ENCODE peak calls at places on chromosomes 4 and X, in six cellular contexts. H is GM06990; O is naive thymus-derived CD8-positive, alpha-beta T cell; Z is activated naive CD8-positive, alpha-beta T cell treated with anti-CD3 and anti-CD28 coated beads, Interleukin-2, amount 50 U/mL, for 24 hours; R is kidney tubule cell; T is A549. P is an unnamed sample.

GRCh38 chr4:89797117-89797516 is 39.8 kb downstream of the SNCA start:
- DNase-seq in H (no peak), O (no peak), Z (no peak), R (peak), T (no peak), P (no peak)

GRCh38 chrX:37646254-37646653 is 39.3 kb upstream of the XK start:
- DNase-seq in H (no peak), O (no peak), Z (no peak), R (no peak), T (no peak), P (no peak)

GRCh38 chr4:114864060-114864459 is 249.4 kb downstream of the NDST4 start:
- DNase-seq in H (no peak), O (no peak), Z (no peak), R (no peak), T (no peak), P (no peak)

GRCh38 chr4:138188406-138189084 is 53.6 kb downstream of the SLC7A11 start:
- DNase-seq in H (no peak), O (no peak), Z (no peak), R (no peak), T (no peak), P (no peak)

GRCh38 chrX:120310861-120311631 is at the start of gene TMEM255A:
- DNase-seq in H (no peak), O (no peak), Z (no peak), R (peak), T (no peak), P (peak)

GRCh38 chr4:38365748-38366310 is 298.2 kb upstream of the KLF3 start:
- DNase-seq in H (no peak), O (no peak), Z (no peak), R (no peak), T (no peak), P (no peak)

GRCh38 chr4:151659631-151660030 is 101.2 kb downstream of the GATB start:
- DNase-seq in H (no peak), O (no peak), Z (no peak), R (no peak), T (no peak), P (no peak)

GRCh38 chr4:147735413-147736301 is 3.8 kb downstream of the ARHGAP10 start:
- DNase-seq in H (peak), O (no peak), Z (no peak), R (no peak), T (no peak), P (no peak)

GRCh38 chrX:150575415-150575814 is 7.0 kb downstream of the MTM1 start:
- DNase-seq in H (no peak), O (no peak), Z (peak), R (peak), T (no peak), P (no peak)

GRCh38 chr4:152138451-152138850 is 377.6 kb upstream of the GATB start:
- DNase-seq in H (no peak), O (no peak), Z (no peak), R (no peak), T (no peak), P (no peak)

GRCh38 chr4:185039508-185040273 is 21.4 kb downstream of the HELT start:
- DNase-seq in H (peak), O (peak), Z (peak), R (peak), T (peak), P (peak)

P was measured in H7.